ENCODE peak calls at places on chromosomes 12 and 14, in four cellular contexts. C is fibroblast of lung, O is mammary epithelial cell, K is hepatocyte. X is an unnamed sample.

GRCh38 chr14:75720828-75721227 is 59.8 kb downstream of the TTLL5 start:
- DNase-seq in O (peak), C (peak), K (peak), X (peak)

GRCh38 chr12:60231976-60232907 is 636.4 kb downstream of the SLC16A7 start:
- DNase-seq in O (no peak), K (no peak), C (no peak), X (no peak)

GRCh38 chr14:53603994-53604393 is 352.6 kb downstream of the BMP4 start:
- DNase-seq in C (no peak), K (no peak), O (no peak), X (no peak)

GRCh38 chr12:124916370-124917134 is 2.1 kb upstream of the UBC start:
- DNase-seq in K (peak), O (peak), C (peak), X (peak)

GRCh38 chr14:98114122-98114895 is 1157.7 kb downstream of the BCL11B start:
- DNase-seq in O (peak), K (no peak), C (no peak), X (no peak)

GRCh38 chr14:63891148-63891964 is 38.6 kb downstream of the SYNE2 start:
- DNase-seq in C (peak), K (no peak), O (no peak), X (peak)

GRCh38 chr12:67877697-67878096 is 111.5 kb upstream of the IFNG-AS1 start:
- DNase-seq in C (no peak), O (no peak), K (peak), X (no peak)

GRCh38 chr14:106657460-106657859 is 1131.1 kb downstream of the TMEM121 start:
- DNase-seq in K (no peak), O (no peak), C (no peak), X (peak)

GRCh38 chr12:89950421-89950820 is 241.8 kb upstream of the ATP2B1 start:
- DNase-seq in C (no peak), K (no peak), O (no peak), X (no peak)

GRCh38 chr12:76927170-76927784 is 48.5 kb upstream of the CSRP2 start:
- DNase-seq in K (peak), C (peak), O (peak), X (peak)

GRCh38 chr14:26905219-26905618 is 307.4 kb upstream of the NOVA1 start:
- DNase-seq in K (no peak), C (no peak), O (no peak), X (no peak)

GRCh38 chr12:15717940-15718567 is 71.1 kb downstream of the EPS8 start:
- DNase-seq in C (no peak), K (no peak), O (no peak), X (no peak)

GRCh38 chr12:132437252-132438138 is 52.5 kb upstream of the FBRSL1 start:
- DNase-seq in C (no peak), O (no peak), K (no peak), X (peak)
- TF ChIP-seq EZH2 in C (no peak), O (no peak), K (no peak), X (no peak)

DNA sequence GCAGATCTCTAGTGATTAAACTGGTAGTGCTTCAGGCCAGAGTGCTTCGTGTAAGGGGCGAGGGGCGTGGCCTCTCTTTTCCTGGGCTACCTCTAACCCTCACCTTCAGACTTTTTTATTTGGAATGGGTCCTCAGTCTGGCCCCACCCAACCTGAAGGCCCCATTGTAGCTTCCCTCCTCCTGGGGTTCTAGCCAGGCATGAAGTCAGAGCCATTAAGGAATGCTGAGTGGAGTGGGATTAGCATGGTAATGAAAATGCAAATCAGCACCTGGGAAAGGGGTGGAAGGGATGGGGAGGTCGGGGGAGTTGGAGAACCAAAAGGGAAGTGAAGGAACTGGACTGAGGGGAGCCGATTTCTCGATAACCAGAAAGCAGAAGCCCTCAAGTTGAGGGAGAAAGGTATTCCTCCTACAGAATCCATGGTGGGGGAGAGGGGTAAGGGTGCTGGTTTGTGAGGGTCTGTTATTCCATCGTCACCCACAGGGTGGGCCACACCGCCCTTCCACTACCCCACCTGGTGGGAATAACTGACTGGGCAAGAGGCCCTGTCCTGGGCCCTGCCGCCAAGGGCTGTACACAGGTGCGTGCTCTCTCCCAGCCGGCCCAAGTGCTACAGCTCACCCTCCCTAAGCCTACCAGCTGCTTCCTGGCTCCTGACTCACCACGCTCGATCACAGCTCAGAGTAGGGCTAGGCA is 14.1 kb downstream of the ZFHX2 start:
- DNase-seq in K (no peak), C (no peak), O (no peak), X (no peak)
- H3K4me3 ChIP-seq in K (no peak), C (no peak), O (no peak), X (no peak)

GRCh38 chr12:53983580-53984572 is 1.1 kb upstream of the HOXC10 start:
- DNase-seq in O (no peak), C (no peak), K (no peak), X (no peak)
- TF ChIP-seq EZH2 in O (no peak), C (peak), K (peak), X (no peak)

DNA sequence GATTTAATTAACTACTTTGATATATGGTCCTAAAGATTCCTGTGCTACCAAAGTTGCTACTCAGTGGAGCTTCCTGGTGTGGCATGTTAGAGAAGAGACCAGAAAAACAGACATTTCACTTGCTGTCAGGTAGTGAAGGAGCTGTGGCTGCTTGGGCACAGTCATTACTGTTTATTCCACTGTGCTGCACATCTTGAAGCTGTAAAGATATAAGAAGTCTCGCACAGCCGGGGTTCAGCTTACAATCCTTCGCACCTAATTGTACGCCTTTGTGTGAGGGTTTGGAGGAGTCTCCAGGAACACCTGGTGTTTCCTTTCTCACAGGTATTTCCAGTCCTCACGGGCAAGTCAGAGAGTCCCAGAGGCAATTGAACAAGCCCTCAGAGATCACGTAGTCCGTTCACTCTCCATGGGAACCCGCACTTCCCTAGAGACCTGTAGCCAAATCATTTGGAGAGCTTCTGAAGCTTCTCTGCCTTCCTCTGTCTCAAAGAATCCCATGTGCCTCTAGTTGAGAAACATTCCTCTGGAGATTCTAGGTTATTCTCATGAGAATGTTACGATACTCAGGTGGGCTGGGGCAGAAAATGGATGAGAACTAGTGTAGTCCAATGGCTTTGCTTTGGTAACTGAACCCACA is 4.1 kb downstream of the EVL start:
- DNase-seq in O (no peak), K (no peak), C (no peak), X (no peak)
- H3K4me3 ChIP-seq in O (no peak), K (no peak), C (no peak), X (no peak)